ENCODE peak calls at places on chromosomes 5 and 9, in nine cellular contexts. N is neuronal stem cell; P is HCEC 1CT; Q is non-pigmented ciliary epithelial cell; E is iPS-NIHi11; H is effector memory CD4-positive, alpha-beta T cell; T is H9; Z is AG08395; U is testis. J is an unnamed sample.

GRCh38 chr9:134055981-134056461 is 11.8 kb downstream of the BRD3 start:
- DNase-seq in N (no peak), P (peak), Q (no peak), E (peak), H (no peak), T (no peak), Z (peak), U (peak), J (peak)

GRCh38 chr5:173327084-173327947 is 898 bp downstream of the STC2 start:
- DNase-seq in N (peak), P (peak), Q (no peak), E (peak), H (no peak), T (no peak), Z (no peak), U (no peak), J (peak)

GRCh38 chr9:82555408-82555807 is 507.5 kb downstream of the RASEF start:
- DNase-seq in N (no peak), P (no peak), Q (no peak), E (no peak), H (no peak), T (no peak), Z (no peak), U (no peak), J (no peak)

GRCh38 chr9:68507098-68507795 is 33.4 kb downstream of the TMEM252 start:
- DNase-seq in N (no peak), P (no peak), Q (no peak), E (no peak), H (no peak), T (no peak), Z (peak), U (no peak), J (peak)

GRCh38 chr5:133247881-133248642 is 196.2 kb downstream of the HSPA4 start:
- DNase-seq in N (peak), P (peak), Q (no peak), E (peak), H (no peak), T (peak), Z (no peak), U (peak), J (peak)

GRCh38 chr5:17037751-17038150 is 101.7 kb upstream of the MYO10 start:
- DNase-seq in N (no peak), P (peak), Q (no peak), E (no peak), H (no peak), T (no peak), Z (no peak), U (no peak), J (peak)

GRCh38 chr5:74279244-74279643 is 361.3 kb downstream of the ENC1 start:
- DNase-seq in N (no peak), P (no peak), Q (no peak), E (no peak), H (no peak), T (no peak), Z (no peak), U (no peak), J (peak)

GRCh38 chr9:99398241-99398640 is 176.2 kb downstream of the SEC61B start:
- DNase-seq in N (no peak), P (no peak), Q (no peak), E (no peak), H (no peak), T (no peak), Z (no peak), U (no peak), J (no peak)

GRCh38 chr5:90000351-90000750 is 409.2 kb downstream of the CETN3 start:
- DNase-seq in N (no peak), P (no peak), Q (no peak), E (no peak), H (no peak), T (no peak), Z (no peak), U (peak), J (no peak)

GRCh38 chr9:37667706-37668672 is 17.2 kb downstream of the FRMPD1 start:
- DNase-seq in N (no peak), P (peak), Q (no peak), E (peak), H (no peak), T (peak), Z (no peak), U (no peak), J (peak)

GRCh38 chr9:6896562-6896961 is 138.8 kb downstream of the KDM4C start:
- DNase-seq in N (no peak), P (peak), Q (no peak), E (no peak), H (no peak), T (no peak), Z (no peak), U (no peak), J (no peak)

GRCh38 chr5:119316116-119316515 is 39.7 kb upstream of the TNFAIP8 start:
- DNase-seq in N (no peak), P (no peak), Q (no peak), E (no peak), H (no peak), T (no peak), Z (no peak), U (no peak), J (no peak)

GRCh38 chr9:135348788-135349150 is 130.8 kb upstream of the PPP1R26 start:
- DNase-seq in N (no peak), P (no peak), Q (no peak), E (no peak), H (no peak), T (no peak), Z (no peak), U (no peak), J (no peak)

GRCh38 chr9:130194406-130194932 is 22.3 kb downstream of the NCS1 start:
- DNase-seq in N (no peak), P (no peak), Q (no peak), E (no peak), H (no peak), T (no peak), Z (no peak), U (no peak), J (no peak)

GRCh38 chr5:74241751-74242140 is 398.8 kb downstream of the ENC1 start:
- DNase-seq in N (no peak), P (peak), Q (no peak), E (no peak), H (no peak), T (peak), Z (no peak), U (no peak), J (no peak)

GRCh38 chr5:179732918-179733763 is 519 bp downstream of the MAML1 start:
- DNase-seq in N (peak), P (peak), Q (no peak), E (peak), H (no peak), T (peak), Z (peak), U (peak), J (peak)

GRCh38 chr5:73229271-73229670 is 56.3 kb downstream of the TMEM174 start:
- DNase-seq in N (no peak), P (peak), Q (no peak), E (no peak), H (no peak), T (no peak), Z (peak), U (no peak), J (no peak)

GRCh38 chr5:146796911-146797310 is 81.6 kb downstream of the PPP2R2B start:
- DNase-seq in N (peak), P (no peak), Q (no peak), E (peak), H (no peak), T (no peak), Z (no peak), U (no peak), J (no peak)

GRCh38 chr5:167953151-167953788 is 338.2 kb upstream of the WWC1 start:
- DNase-seq in N (peak), P (no peak), Q (no peak), E (peak), H (no peak), T (no peak), Z (no peak), U (no peak), J (no peak)

GRCh38 chr5:111772456-111772855 is 15.5 kb upstream of the NREP start:
- DNase-seq in N (no peak), P (no peak), Q (no peak), E (peak), H (no peak), T (peak), Z (no peak), U (no peak), J (no peak)

GRCh38 chr5:138138949-138139775 is at the start of gene NME5:
- DNase-seq in N (peak), P (no peak), Q (no peak), E (peak), H (no peak), T (peak), Z (peak), U (peak), J (peak)

GRCh38 chr5:556909-557441 is 32.7 kb upstream of the SLC9A3 start:
- DNase-seq in N (no peak), P (no peak), Q (no peak), E (no peak), H (no peak), T (no peak), Z (no peak), U (no peak), J (no peak)

GRCh38 chr9:104868687-104869404 is 59.1 kb downstream of the ABCA1 start:
- DNase-seq in N (peak), P (peak), Q (peak), E (peak), H (no peak), T (peak), Z (peak), U (peak), J (peak)

GRCh38 chr5:143245929-143246561 is 157.4 kb downstream of the NR3C1 start:
- DNase-seq in N (no peak), P (peak), Q (peak), E (peak), H (no peak), T (no peak), Z (peak), U (no peak), J (peak)

GRCh38 chr5:10354048-10354872 is 765 bp downstream of the MARCHF6 start:
- DNase-seq in N (peak), P (peak), Q (no peak), E (peak), H (peak), T (no peak), Z (no peak), U (peak), J (peak)

GRCh38 chr9:91536211-91536691 is 112.6 kb upstream of the NFIL3 start:
- DNase-seq in N (no peak), P (peak), Q (no peak), E (peak), H (no peak), T (no peak), Z (peak), U (no peak), J (no peak)

GRCh38 chr5:164115420-164115819 is 610.0 kb downstream of the MAT2B start:
- DNase-seq in N (no peak), P (no peak), Q (no peak), E (no peak), H (no peak), T (no peak), Z (no peak), U (no peak), J (no peak)

GRCh38 chr9:123383512-123384170 is 27.6 kb downstream of the CRB2 start:
- DNase-seq in N (no peak), P (no peak), Q (no peak), E (no peak), H (no peak), T (no peak), Z (no peak), U (no peak), J (no peak)

GRCh38 chr9:92180669-92181181 is 65.5 kb upstream of the SPTLC1 start:
- DNase-seq in N (no peak), P (peak), Q (peak), E (no peak), H (no peak), T (no peak), Z (peak), U (no peak), J (peak)

GRCh38 chr5:172115541-172115982 is 72.5 kb downstream of the STK10 start:
- DNase-seq in N (no peak), P (no peak), Q (no peak), E (no peak), H (no peak), T (no peak), Z (no peak), U (no peak), J (peak)

J was measured in myocyte.